ENCODE peak calls at places on chromosomes 13 and 19, in six cellular contexts. E is K562, M is H1, O is HepG2, A is SK-N-SH, L is HCT116. H is an unnamed sample.

GRCh38 chr13:58598241-58598640 is 966.7 kb downstream of the PCDH17 start:
- DNase-seq in L (no peak), A (no peak), E (no peak), O (no peak), M (no peak), H (no peak)

GRCh38 chr13:81326913-81327312 is 986.0 kb upstream of the SPRY2 start:
- DNase-seq in A (no peak), L (no peak), E (no peak), M (no peak), O (no peak), H (no peak)

GRCh38 chr19:956747-957451 is 27.2 kb upstream of the WDR18 start:
- DNase-seq in A (peak), E (no peak), O (no peak), L (peak), M (peak), H (no peak)

GRCh38 chr19:2341987-2342386 is 13.5 kb downstream of the SPPL2B start:
- DNase-seq in M (no peak), E (no peak), O (no peak), L (no peak), A (no peak), H (no peak)

GRCh38 chr13:112692104-112692503 is 2.3 kb downstream of the ATP11A start:
- DNase-seq in L (no peak), M (no peak), E (no peak), A (no peak), O (no peak), H (no peak)

GRCh38 chr13:109844396-109844795 is 58.0 kb upstream of the IRS2 start:
- DNase-seq in E (no peak), L (no peak), O (no peak), A (no peak), M (no peak), H (no peak)

GRCh38 chr19:46635920-46636761 is at the start of gene GNG8:
- DNase-seq in A (no peak), M (peak), E (peak), L (no peak), O (no peak), H (no peak)

GRCh38 chr19:12092065-12092867 is 27.7 kb downstream of the ZNF844 start:
- DNase-seq in E (peak), M (peak), O (peak), A (no peak), L (no peak), H (peak)

GRCh38 chr13:67147257-67148218 is 82.6 kb downstream of the PCDH9 start:
- DNase-seq in L (no peak), E (no peak), A (no peak), O (no peak), M (no peak), H (no peak)

GRCh38 chr13:112320303-112320702 is 55.9 kb upstream of the SPACA7 start:
- DNase-seq in A (no peak), M (no peak), O (no peak), L (no peak), E (no peak), H (no peak)

GRCh38 chr13:31321457-31321856 is 121.7 kb downstream of the B3GLCT start:
- DNase-seq in O (no peak), L (no peak), E (no peak), M (no peak), A (no peak), H (no peak)

GRCh38 chr19:33302974-33303790 is 848 bp upstream of the CEBPA start:
- DNase-seq in L (no peak), M (peak), E (no peak), O (no peak), A (peak), H (no peak)

GRCh38 chr19:6223461-6224307 is 56.1 kb downstream of the MLLT1 start:
- DNase-seq in A (no peak), L (no peak), O (no peak), M (no peak), E (no peak), H (no peak)

GRCh38 chr19:1001538-1002166 is 1.4 kb downstream of the GRIN3B start:
- DNase-seq in M (peak), A (peak), L (no peak), E (peak), O (no peak), H (no peak)

GRCh38 chr13:100214886-100215285 is 126.0 kb downstream of the PCCA start:
- DNase-seq in E (no peak), O (no peak), L (no peak), M (no peak), A (no peak), H (no peak)

GRCh38 chr13:40677064-40677463 is 10.6 kb upstream of the FOXO1 start:
- DNase-seq in L (no peak), A (no peak), E (no peak), O (no peak), M (no peak), H (no peak)

GRCh38 chr13:106337096-106337495 is 198.4 kb downstream of the EFNB2 start:
- DNase-seq in A (no peak), E (no peak), L (no peak), O (no peak), M (no peak), H (no peak)

GRCh38 chr19:7873304-7874079 is 698 bp downstream of the PRR36 start:
- DNase-seq in E (no peak), L (no peak), O (no peak), M (peak), A (no peak), H (no peak)

GRCh38 chr19:55460670-55461258 is 678 bp downstream of the ISOC2 start:
- DNase-seq in M (peak), E (peak), A (peak), O (peak), L (no peak), H (no peak)

GRCh38 chr13:28283600-28283999 is 145.3 kb downstream of the PAN3 start:
- DNase-seq in L (no peak), M (no peak), E (no peak), A (no peak), O (no peak), H (no peak)

GRCh38 chr19:35141627-35142401 is 1.2 kb upstream of the FXYD7 start:
- DNase-seq in A (no peak), E (no peak), L (no peak), M (peak), O (no peak), H (no peak)

GRCh38 chr19:55695511-55696290 is 20.7 kb downstream of the EPN1 start:
- DNase-seq in M (no peak), O (no peak), A (no peak), L (no peak), E (no peak), H (no peak)

GRCh38 chr13:44855860-44856259 is 133.4 kb downstream of the NUFIP1 start:
- DNase-seq in E (no peak), A (no peak), M (no peak), O (no peak), L (no peak), H (no peak)

GRCh38 chr13:31518666-31519065 is 220.7 kb upstream of the RXFP2 start:
- DNase-seq in E (no peak), L (no peak), O (no peak), A (no peak), M (no peak), H (no peak)

GRCh38 chr13:83197316-83197715 is 685.0 kb downstream of the SLITRK1 start:
- DNase-seq in E (no peak), O (no peak), L (no peak), M (no peak), A (no peak), H (no peak)

GRCh38 chr13:26483546-26483945 is 73.9 kb upstream of the WASF3 start:
- DNase-seq in E (no peak), L (no peak), M (no peak), O (no peak), A (no peak), H (no peak)

GRCh38 chr19:6876790-6877189 is 10.6 kb upstream of the ADGRE1 start:
- DNase-seq in A (no peak), E (no peak), O (no peak), L (no peak), M (no peak), H (no peak)

GRCh38 chr13:22176968-22177545 is 506.2 kb downstream of the FGF9 start:
- DNase-seq in L (no peak), A (no peak), E (no peak), M (no peak), O (no peak), H (no peak)

GRCh38 chr19:8585057-8585893 is 8.0 kb upstream of the MYO1F start:
- DNase-seq in M (no peak), L (no peak), O (no peak), A (no peak), E (no peak), H (no peak)

GRCh38 chr13:33204130-33204927 is 81.2 kb downstream of the STARD13 start:
- DNase-seq in E (no peak), L (no peak), M (no peak), O (no peak), A (peak), H (peak)

GRCh38 chr19:52891336-52891735 is 6.1 kb downstream of the ZNF320 start:
- DNase-seq in E (no peak), L (no peak), M (no peak), O (no peak), A (no peak), H (no peak)

DNA sequence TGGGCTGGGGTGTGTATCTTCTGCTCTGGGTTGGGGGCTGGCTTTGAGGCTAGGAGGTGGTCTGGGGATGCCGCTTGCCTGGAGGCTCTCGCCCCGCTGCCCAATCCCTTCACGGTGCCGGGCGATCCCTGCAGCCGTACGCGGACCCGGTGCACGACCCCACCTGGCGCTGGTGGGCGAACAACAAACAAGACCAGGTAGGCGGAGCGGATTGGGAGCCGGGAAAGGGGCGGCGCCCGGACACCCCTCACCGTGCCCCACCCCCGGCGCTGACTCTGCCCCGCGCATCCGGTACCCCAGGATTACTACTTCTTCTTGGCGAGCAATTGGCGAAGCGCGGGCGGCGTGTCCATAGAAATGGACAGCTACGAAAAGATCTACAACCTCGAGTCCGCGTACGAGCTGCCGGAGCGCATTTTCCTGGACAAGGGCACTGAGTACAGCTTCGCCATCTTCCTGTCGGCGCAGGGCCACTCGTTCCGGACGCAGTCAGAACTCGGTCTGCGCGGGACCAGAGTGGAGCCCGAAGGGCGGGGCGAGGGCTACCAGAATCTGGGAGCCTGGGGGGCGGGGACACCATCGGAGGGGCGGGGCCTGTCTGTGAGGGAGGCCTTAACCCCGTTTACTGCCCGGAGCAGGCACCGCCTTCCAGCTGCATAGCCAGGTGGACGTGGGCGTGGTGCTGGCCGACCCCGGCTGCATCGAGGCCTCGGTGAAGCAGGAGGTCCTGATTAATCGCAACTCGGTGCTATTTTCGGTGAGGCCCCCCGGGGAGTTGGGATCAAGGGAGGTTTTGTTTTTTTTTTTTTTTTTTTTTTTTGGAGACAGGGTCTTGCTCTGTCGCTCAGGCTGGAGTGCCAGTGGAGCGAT is 12.1 kb upstream of the PSMD8 start:
- DNase-seq in O (peak), E (peak), M (peak), L (peak), A (peak), H (no peak)
- TF ChIP-seq JUND in O (no peak), E (no peak), M (no peak), L (no peak), A (no peak), H (no peak)

GRCh38 chr13:54980651-54981050 is 1952.0 kb downstream of the OLFM4 start:
- DNase-seq in A (no peak), O (no peak), E (no peak), M (no peak), L (no peak), H (no peak)
- TF ChIP-seq RAD21 in A (no peak), O (no peak), E (no peak), M (no peak), L (no peak), H (no peak)

GRCh38 chr13:42747399-42747873 is 33.9 kb upstream of the FAM216B start:
- DNase-seq in L (no peak), M (no peak), A (no peak), E (no peak), O (no peak), H (no peak)

GRCh38 chr13:42750858-42751257 is 30.5 kb upstream of the FAM216B start:
- DNase-seq in E (no peak), L (no peak), M (no peak), O (no peak), A (no peak), H (no peak)

GRCh38 chr13:42740753-42741152 is 40.6 kb upstream of the FAM216B start:
- DNase-seq in O (no peak), M (no peak), E (peak), A (peak), L (peak), H (no peak)

GRCh38 chr13:42746846-42747245 is 34.5 kb upstream of the FAM216B start:
- DNase-seq in O (no peak), M (no peak), E (no peak), A (no peak), L (no peak), H (no peak)

GRCh38 chr13:42745655-42746054 is 35.7 kb upstream of the FAM216B start:
- DNase-seq in A (no peak), O (no peak), E (no peak), M (no peak), L (no peak), H (no peak)
- TF ChIP-seq JUND in A (no peak), O (no peak), E (no peak), M (no peak), L (no peak), H (no peak)

DNA sequence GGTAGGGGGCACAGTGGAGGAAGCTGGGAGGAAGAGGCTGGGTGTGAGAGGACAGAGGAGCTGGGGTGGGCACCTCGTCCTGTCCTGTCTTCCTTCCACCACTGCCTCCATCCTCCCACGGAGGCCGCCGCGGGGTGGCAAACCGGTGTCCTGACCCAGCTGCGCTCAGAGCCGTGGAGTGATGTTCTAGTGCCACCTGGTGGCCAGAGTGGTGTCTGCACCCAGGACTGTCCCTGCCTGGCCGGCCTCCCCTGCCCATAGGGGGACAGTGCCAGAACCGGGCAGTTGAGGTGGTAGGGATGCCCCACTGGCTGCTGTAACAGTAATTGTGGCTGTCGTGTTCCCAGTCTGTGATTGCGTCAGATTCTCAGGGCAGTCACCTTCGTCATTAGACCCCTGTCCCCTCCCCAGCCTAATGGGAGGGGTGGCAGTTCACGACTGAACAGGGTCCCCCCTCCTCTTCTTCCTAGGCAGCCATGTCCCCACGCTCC is 11.1 kb upstream of the ARRDC2 start:
- DNase-seq in M (peak), O (peak), A (peak), L (peak), E (peak), H (no peak)
- TF ChIP-seq RAD21 in M (peak), O (peak), A (peak), L (peak), E (peak), H (peak)

DNA sequence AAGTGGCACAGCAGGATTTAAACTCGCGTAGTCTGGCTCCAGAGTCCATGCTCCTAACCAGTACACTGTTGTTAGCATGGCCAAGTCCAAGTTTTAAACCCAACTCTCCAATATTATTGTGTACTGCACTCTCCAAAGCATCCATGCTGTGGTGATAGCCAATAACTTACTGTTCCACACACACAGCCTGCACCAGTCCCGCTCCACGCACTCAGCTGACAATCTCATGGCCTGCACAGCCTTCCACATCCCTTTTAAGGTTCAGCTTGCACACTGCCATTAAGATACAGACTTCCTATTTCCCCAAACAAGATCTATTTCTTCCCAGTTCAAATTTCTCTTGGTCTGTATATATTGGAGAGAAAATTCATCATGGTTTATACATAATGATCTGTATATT is 80.7 kb downstream of the LHFPL6 start:
- DNase-seq in L (no peak), O (no peak), E (no peak), M (no peak), A (no peak), H (no peak)
- TF ChIP-seq JUND in L (no peak), O (no peak), E (no peak), M (no peak), A (no peak), H (no peak)

DNA sequence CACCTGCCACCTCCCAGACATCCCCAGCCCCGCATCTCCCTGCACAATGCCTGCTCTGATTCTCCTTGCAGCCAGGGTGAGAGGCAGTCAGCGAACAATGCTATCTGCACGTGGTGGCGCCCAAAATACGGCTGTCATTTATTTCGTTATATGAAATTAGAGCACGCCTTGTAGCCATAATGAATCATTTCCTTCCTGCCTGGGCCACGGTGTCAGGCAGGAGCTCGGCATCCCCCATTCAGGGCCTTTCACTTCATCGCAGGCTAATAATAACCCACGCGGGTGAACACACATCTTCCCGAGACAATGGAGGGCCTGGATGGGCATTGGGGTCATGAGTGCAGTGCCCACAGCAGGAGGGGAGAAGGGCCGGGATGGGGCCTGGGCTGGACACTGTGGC is 143.7 kb upstream of the ZNF507 start:
- DNase-seq in E (no peak), M (peak), L (no peak), A (no peak), O (no peak), H (no peak)
- TF ChIP-seq RAD21 in E (no peak), M (no peak), L (no peak), A (no peak), O (no peak), H (no peak)

DNA sequence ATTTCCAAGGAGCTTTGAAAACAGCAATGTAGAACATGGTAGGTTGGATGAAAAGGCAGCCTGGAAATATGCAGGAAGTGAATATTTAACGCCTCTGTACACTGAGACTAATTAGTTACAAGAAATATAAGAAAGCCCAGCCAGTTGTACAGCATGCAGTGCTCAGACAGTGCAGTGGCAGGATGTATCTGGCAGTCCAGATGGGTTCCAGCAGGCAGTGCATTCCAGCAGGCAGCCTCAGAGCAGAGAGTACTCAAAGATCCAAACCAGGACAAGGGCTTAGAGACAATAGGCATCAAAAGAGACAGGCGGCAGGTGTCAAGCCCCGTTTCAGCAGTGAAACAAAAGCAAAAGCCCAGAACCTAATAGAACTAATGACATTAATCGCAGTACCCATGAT is 2776.3 kb downstream of the PCDH9 start:
- DNase-seq in O (no peak), M (no peak), A (peak), E (no peak), L (no peak), H (no peak)
- TF ChIP-seq JUND in O (no peak), M (no peak), A (no peak), E (no peak), L (no peak), H (no peak)

DNA sequence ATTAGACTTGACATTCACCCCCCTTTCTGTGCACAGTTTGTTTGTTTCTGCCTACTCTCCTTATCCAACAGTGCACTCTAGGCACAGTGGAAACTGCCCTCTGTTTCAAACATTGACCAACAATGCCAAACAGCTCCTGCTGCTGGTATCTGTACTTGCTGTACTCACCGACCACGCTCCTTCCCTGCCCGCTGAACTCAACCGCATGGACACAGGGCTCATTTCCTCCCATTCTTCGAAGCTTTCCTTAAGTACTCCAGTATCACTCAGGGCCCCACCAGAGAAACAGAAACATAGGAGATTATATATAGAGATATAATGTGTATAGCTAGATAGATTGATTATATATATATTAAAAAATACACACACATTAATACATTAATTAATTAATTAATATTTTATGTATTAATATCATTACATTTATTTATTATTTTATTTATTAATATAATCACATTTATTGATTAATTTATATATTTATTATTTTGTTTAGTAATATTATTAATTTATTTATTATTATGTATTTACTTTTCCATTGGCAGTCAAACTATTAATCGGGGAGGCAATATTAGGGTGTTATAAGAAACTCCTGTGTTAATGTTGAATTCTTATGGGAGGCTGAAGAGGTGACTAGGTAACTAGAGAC is 1528.2 kb downstream of the EFNB2 start:
- DNase-seq in L (no peak), O (no peak), M (no peak), A (no peak), E (no peak), H (no peak)
- TF ChIP-seq RAD21 in L (no peak), O (no peak), M (no peak), A (no peak), E (no peak), H (no peak)

GRCh38 chr19:4523306-4524110 is 5.2 kb upstream of the PLIN4 start:
- DNase-seq in M (peak), E (peak), A (peak), O (peak), L (peak), H (no peak)
- TF ChIP-seq JUND in M (no peak), E (no peak), A (no peak), O (no peak), L (no peak), H (no peak)

H was measured in GM12878.